ENCODE peak calls at places on chromosome 22, in four cellular contexts. One of them, this sample, is unnamed.

GRCh38 chr22:41448189-41448808 is 1.7 kb upstream of the TOB2 start:
- DNase-seq in PC-3: peak
- DNase-seq in bronchial epithelial cell: peak
- DNase-seq in left ventricle myocardium inferior: peak
- DNase-seq in this sample: peak

GRCh38 chr22:25027959-25028840 is 75.7 kb downstream of the KIAA1671 start:
- DNase-seq in PC-3: peak
- DNase-seq in bronchial epithelial cell: no peak
- DNase-seq in left ventricle myocardium inferior: peak
- DNase-seq in this sample: peak

GRCh38 chr22:26826431-26826935 is 169.1 kb downstream of the MIAT start:
- DNase-seq in PC-3: no peak
- DNase-seq in bronchial epithelial cell: no peak
- DNase-seq in left ventricle myocardium inferior: no peak
- DNase-seq in this sample: no peak

GRCh38 chr22:37588540-37589215 is 8.8 kb upstream of the LGALS2 start:
- DNase-seq in PC-3: no peak
- DNase-seq in bronchial epithelial cell: no peak
- DNase-seq in left ventricle myocardium inferior: no peak
- DNase-seq in this sample: no peak

GRCh38 chr22:49320714-49321476 is 506.8 kb downstream of the BRD1 start:
- DNase-seq in PC-3: no peak
- DNase-seq in bronchial epithelial cell: no peak
- DNase-seq in left ventricle myocardium inferior: no peak
- DNase-seq in this sample: no peak

GRCh38 chr22:33018232-33018864 is 39.8 kb downstream of the SYN3 start:
- DNase-seq in bronchial epithelial cell: peak
- DNase-seq in PC-3: peak
- DNase-seq in left ventricle myocardium inferior: peak
- DNase-seq in this sample: peak

GRCh38 chr22:48141301-48141700 is 1378.9 kb downstream of the TBC1D22A start:
- DNase-seq in bronchial epithelial cell: no peak
- DNase-seq in PC-3: no peak
- DNase-seq in left ventricle myocardium inferior: no peak
- DNase-seq in this sample: no peak

GRCh38 chr22:31646186-31647019 is 15.6 kb downstream of the PISD start:
- DNase-seq in left ventricle myocardium inferior: no peak
- DNase-seq in PC-3: peak
- DNase-seq in bronchial epithelial cell: peak
- DNase-seq in this sample: peak

GRCh38 chr22:47783433-47784366 is 1021.2 kb downstream of the TBC1D22A start:
- DNase-seq in bronchial epithelial cell: no peak
- DNase-seq in PC-3: no peak
- DNase-seq in left ventricle myocardium inferior: no peak
- DNase-seq in this sample: no peak

GRCh38 chr22:42396621-42397331 is 35.4 kb downstream of the NFAM1 start:
- DNase-seq in left ventricle myocardium inferior: no peak
- DNase-seq in bronchial epithelial cell: peak
- DNase-seq in PC-3: no peak
- DNase-seq in this sample: no peak

GRCh38 chr22:38043151-38044039 is 13.8 kb upstream of the PICK1 start:
- DNase-seq in PC-3: no peak
- DNase-seq in bronchial epithelial cell: no peak
- DNase-seq in left ventricle myocardium inferior: no peak
- DNase-seq in this sample: no peak

GRCh38 chr22:37631448-37632173 is 7.9 kb upstream of the SH3BP1 start:
- DNase-seq in PC-3: no peak
- DNase-seq in left ventricle myocardium inferior: no peak
- DNase-seq in bronchial epithelial cell: no peak
- DNase-seq in this sample: no peak

GRCh38 chr22:50186181-50186731 is 543 bp downstream of the TRABD start:
- DNase-seq in left ventricle myocardium inferior: no peak
- DNase-seq in bronchial epithelial cell: no peak
- DNase-seq in PC-3: no peak
- DNase-seq in this sample: no peak

GRCh38 chr22:24935771-24936483 is 10.6 kb downstream of the LHFPL7 start:
- DNase-seq in bronchial epithelial cell: no peak
- DNase-seq in left ventricle myocardium inferior: no peak
- DNase-seq in PC-3: no peak
- DNase-seq in this sample: no peak

GRCh38 chr22:23913661-23914353 is 19.6 kb downstream of the MIF start:
- DNase-seq in PC-3: peak
- DNase-seq in left ventricle myocardium inferior: peak
- DNase-seq in bronchial epithelial cell: peak
- DNase-seq in this sample: peak
- TF ChIP-seq CTCF in PC-3: no peak
- TF ChIP-seq CTCF in left ventricle myocardium inferior: no peak
- TF ChIP-seq CTCF in bronchial epithelial cell: no peak
- TF ChIP-seq CTCF in this sample: no peak

GRCh38 chr22:43892183-43892894 is 526 bp upstream of the PNPLA5 start:
- DNase-seq in bronchial epithelial cell: no peak
- DNase-seq in PC-3: no peak
- DNase-seq in left ventricle myocardium inferior: no peak
- DNase-seq in this sample: no peak
- H3K4me3 ChIP-seq in bronchial epithelial cell: no peak
- H3K4me3 ChIP-seq in PC-3: no peak
- H3K4me3 ChIP-seq in left ventricle myocardium inferior: no peak
- H3K4me3 ChIP-seq in this sample: no peak

GRCh38 chr22:29043906-29044575 is 17.6 kb downstream of the C22orf31 start:
- DNase-seq in bronchial epithelial cell: peak
- DNase-seq in left ventricle myocardium inferior: no peak
- DNase-seq in PC-3: peak
- DNase-seq in this sample: peak
- TF ChIP-seq CTCF in bronchial epithelial cell: no peak
- TF ChIP-seq CTCF in left ventricle myocardium inferior: no peak
- TF ChIP-seq CTCF in PC-3: no peak
- TF ChIP-seq CTCF in this sample: no peak

GRCh38 chr22:22892096-22893052 is 4.8 kb downstream of the IGLL5 start:
- DNase-seq in PC-3: no peak
- DNase-seq in left ventricle myocardium inferior: no peak
- DNase-seq in bronchial epithelial cell: no peak
- DNase-seq in this sample: no peak

GRCh38 chr22:22891139-22891621 is 3.6 kb downstream of the IGLL5 start:
- DNase-seq in bronchial epithelial cell: no peak
- DNase-seq in PC-3: no peak
- DNase-seq in left ventricle myocardium inferior: no peak
- DNase-seq in this sample: no peak

GRCh38 chr22:22888509-22889353 is 1.1 kb downstream of the IGLL5 start:
- DNase-seq in PC-3: no peak
- DNase-seq in left ventricle myocardium inferior: no peak
- DNase-seq in bronchial epithelial cell: no peak
- DNase-seq in this sample: no peak

GRCh38 chr22:22887621-22888503 is at the start of gene IGLL5:
- DNase-seq in bronchial epithelial cell: no peak
- DNase-seq in left ventricle myocardium inferior: no peak
- DNase-seq in PC-3: no peak
- DNase-seq in this sample: no peak

DNA sequence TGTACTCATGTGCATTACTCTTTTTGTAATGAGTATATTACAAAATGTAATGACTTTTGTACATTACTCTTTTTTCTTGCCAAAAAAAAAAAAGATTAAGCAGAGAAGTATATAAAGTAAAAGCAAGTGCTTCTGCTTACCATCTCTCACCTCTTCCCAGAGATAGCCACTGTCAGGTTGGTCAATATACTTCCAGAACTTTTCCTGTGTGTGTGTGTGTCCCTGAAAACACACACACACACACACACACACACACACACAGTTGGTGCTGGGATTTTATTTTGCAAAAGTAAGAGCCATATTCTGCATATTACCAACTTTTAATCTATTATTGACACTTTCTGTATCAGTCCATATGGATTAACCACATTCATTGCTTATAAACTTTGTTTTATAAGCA is 2.5 kb downstream of the IGLL5 start:
- DNase-seq in PC-3: no peak
- DNase-seq in left ventricle myocardium inferior: no peak
- DNase-seq in bronchial epithelial cell: no peak
- DNase-seq in this sample: no peak
- H3K4me3 ChIP-seq in PC-3: no peak
- H3K4me3 ChIP-seq in left ventricle myocardium inferior: no peak
- H3K4me3 ChIP-seq in bronchial epithelial cell: no peak
- H3K4me3 ChIP-seq in this sample: no peak

DNA sequence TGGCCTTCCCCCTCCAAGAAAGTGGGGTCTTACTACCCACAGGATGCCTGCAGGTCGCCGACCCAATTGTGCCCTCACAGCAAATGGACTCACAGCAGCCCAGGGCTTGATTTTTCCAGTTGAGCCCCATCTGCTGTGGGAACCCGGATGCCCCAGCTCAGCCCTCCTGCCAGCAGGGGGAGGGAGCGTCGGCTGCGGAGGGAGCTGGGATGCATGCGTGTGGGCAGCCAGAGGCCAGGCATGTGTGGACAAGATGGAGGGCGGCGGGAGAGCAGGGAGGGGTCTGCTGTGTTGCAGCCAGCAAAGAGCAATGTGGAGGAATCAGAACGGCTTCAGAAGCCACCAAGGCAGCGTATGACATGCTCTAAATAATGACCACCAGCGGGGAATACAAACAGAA is 41.0 kb upstream of the EIF3D start:
- DNase-seq in left ventricle myocardium inferior: no peak
- DNase-seq in bronchial epithelial cell: peak
- DNase-seq in PC-3: no peak
- DNase-seq in this sample: peak
- TF ChIP-seq CTCF in left ventricle myocardium inferior: peak
- TF ChIP-seq CTCF in bronchial epithelial cell: peak
- TF ChIP-seq CTCF in PC-3: no peak
- TF ChIP-seq CTCF in this sample: peak

GRCh38 chr22:45441158-45441557 is 27.7 kb downstream of the RIBC2 start:
- DNase-seq in PC-3: peak
- DNase-seq in bronchial epithelial cell: peak
- DNase-seq in left ventricle myocardium inferior: peak
- DNase-seq in this sample: peak
- H3K4me3 ChIP-seq in PC-3: peak
- H3K4me3 ChIP-seq in bronchial epithelial cell: no peak
- H3K4me3 ChIP-seq in left ventricle myocardium inferior: no peak
- H3K4me3 ChIP-seq in this sample: no peak

GRCh38 chr22:39315389-39315788 is 4.0 kb downstream of the RPL3 start:
- DNase-seq in bronchial epithelial cell: no peak
- DNase-seq in left ventricle myocardium inferior: no peak
- DNase-seq in PC-3: no peak
- DNase-seq in this sample: peak

GRCh38 chr22:39318507-39319283 is 728 bp downstream of the RPL3 start:
- DNase-seq in PC-3: no peak
- DNase-seq in left ventricle myocardium inferior: no peak
- DNase-seq in bronchial epithelial cell: no peak
- DNase-seq in this sample: peak

GRCh38 chr22:39317084-39317755 is 2.2 kb downstream of the RPL3 start:
- DNase-seq in left ventricle myocardium inferior: no peak
- DNase-seq in PC-3: peak
- DNase-seq in bronchial epithelial cell: no peak
- DNase-seq in this sample: peak

GRCh38 chr22:39317756-39318506 is 1.5 kb downstream of the RPL3 start:
- DNase-seq in left ventricle myocardium inferior: no peak
- DNase-seq in bronchial epithelial cell: peak
- DNase-seq in PC-3: no peak
- DNase-seq in this sample: peak

DNA sequence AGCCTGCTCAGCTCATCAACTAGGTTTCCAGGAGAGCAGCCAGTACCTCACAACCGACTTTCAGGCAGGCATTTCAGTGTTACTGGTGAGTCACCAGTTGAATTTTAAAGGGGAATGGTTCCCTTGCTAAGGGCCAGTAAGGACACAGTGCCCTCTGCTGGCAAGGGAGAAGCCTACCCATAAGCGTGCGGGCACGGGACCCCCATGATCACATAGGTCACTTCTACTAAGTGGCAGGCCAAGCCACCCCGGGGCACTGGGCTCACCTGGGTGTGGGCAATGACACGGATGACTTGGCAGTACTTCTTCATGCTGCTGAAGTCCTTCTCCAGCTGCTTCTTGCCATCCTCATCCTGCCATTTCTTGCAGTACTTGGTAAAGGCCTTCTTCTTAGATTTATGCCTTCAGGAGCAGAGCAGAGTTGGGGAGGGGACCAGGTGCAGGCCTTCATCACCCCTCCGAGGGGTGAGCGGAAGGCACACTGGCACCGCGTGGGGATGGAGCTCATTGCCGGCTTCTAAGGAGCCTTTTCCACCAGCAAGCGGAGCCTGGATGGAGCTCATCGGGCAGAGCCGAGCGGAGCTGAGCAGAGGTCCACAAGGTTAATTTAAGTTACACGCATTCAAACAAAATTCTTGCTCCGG is 2.9 kb downstream of the RPL3 start:
- DNase-seq in left ventricle myocardium inferior: peak
- DNase-seq in PC-3: peak
- DNase-seq in bronchial epithelial cell: peak
- DNase-seq in this sample: peak
- TF ChIP-seq CTCF in left ventricle myocardium inferior: peak
- TF ChIP-seq CTCF in PC-3: peak
- TF ChIP-seq CTCF in bronchial epithelial cell: peak
- TF ChIP-seq CTCF in this sample: peak

GRCh38 chr22:35912668-35913067 is 116.0 kb downstream of the RBFOX2 start:
- DNase-seq in bronchial epithelial cell: no peak
- DNase-seq in left ventricle myocardium inferior: no peak
- DNase-seq in PC-3: no peak
- DNase-seq in this sample: no peak

GRCh38 chr22:35914357-35914664 is 114.3 kb downstream of the RBFOX2 start:
- DNase-seq in left ventricle myocardium inferior: no peak
- DNase-seq in bronchial epithelial cell: no peak
- DNase-seq in PC-3: no peak
- DNase-seq in this sample: no peak

GRCh38 chr22:35915477-35916013 is 113.1 kb downstream of the RBFOX2 start:
- DNase-seq in left ventricle myocardium inferior: no peak
- DNase-seq in bronchial epithelial cell: peak
- DNase-seq in PC-3: peak
- DNase-seq in this sample: peak

GRCh38 chr22:35913925-35914324 is 114.7 kb downstream of the RBFOX2 start:
- DNase-seq in PC-3: no peak
- DNase-seq in left ventricle myocardium inferior: no peak
- DNase-seq in bronchial epithelial cell: no peak
- DNase-seq in this sample: no peak

DNA sequence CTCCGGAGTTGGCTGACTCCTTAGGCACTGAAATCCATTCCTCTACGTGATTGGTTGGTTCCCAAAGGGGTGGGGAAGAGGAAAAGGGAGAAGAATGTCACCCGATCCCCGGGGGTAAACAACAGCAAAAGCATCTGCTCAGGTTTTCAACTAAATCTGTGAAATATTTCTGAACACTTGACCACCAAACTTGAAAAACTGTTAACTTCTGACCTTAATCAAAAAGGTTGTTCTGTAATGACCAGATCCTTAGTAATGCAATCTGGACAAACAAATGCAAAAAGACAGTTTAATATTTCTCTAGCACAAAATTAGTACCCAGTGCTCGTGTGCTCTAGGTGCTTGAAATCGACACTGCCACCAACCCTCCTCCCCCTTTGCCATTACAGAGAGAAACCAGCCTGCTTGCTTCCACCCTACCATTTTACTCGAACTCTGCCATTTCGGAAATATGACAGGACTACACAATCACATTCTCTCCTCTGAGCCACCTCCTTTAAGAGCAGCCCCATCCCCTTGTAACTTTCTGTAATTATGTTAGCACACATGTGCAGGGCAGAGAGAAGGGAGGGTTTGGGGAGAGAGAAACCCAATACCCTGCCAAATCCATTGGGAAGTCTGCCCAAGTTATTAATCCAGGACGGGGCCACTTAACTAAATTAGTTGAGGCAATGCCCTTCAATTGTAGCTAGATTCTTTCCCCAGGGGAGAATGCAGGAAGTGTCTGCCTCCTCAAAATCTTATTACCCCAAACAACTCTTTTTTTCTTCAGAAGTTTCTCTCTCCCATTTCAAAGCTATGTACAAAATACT is 113.8 kb downstream of the RBFOX2 start:
- DNase-seq in bronchial epithelial cell: peak
- DNase-seq in left ventricle myocardium inferior: no peak
- DNase-seq in PC-3: peak
- DNase-seq in this sample: peak
- H3K4me3 ChIP-seq in bronchial epithelial cell: peak
- H3K4me3 ChIP-seq in left ventricle myocardium inferior: peak
- H3K4me3 ChIP-seq in PC-3: peak
- H3K4me3 ChIP-seq in this sample: peak